ENCODE peak calls at places on chromosomes 16 and 17, in ten cellular contexts. D, H, X, R, E, V, U, B, K and P are unnamed samples.

GRCh38 chr16:29815032-29815721 is 775 bp upstream of the PAGR1 start:
- DNase-seq in D (no peak), H (peak), X (no peak), R (peak), E (no peak), V (no peak), U (no peak), B (no peak), K (peak), P (no peak)

GRCh38 chr16:23342083-23342640 is 40.1 kb downstream of the SCNN1B start:
- DNase-seq in D (no peak), H (no peak), X (no peak), R (peak), E (no peak), V (no peak), U (no peak), B (no peak), K (no peak), P (no peak)

GRCh38 chr17:57521606-57522435 is 223.3 kb downstream of the CCDC182 start:
- DNase-seq in D (no peak), H (no peak), X (no peak), R (no peak), E (no peak), V (no peak), U (no peak), B (no peak), K (no peak), P (no peak)

GRCh38 chr16:78242231-78242630 is 142.8 kb downstream of the WWOX start:
- DNase-seq in D (no peak), H (no peak), X (no peak), R (no peak), E (no peak), V (no peak), U (no peak), B (no peak), K (no peak), P (no peak)

GRCh38 chr16:89026121-89026612 is 49.2 kb upstream of the CBFA2T3 start:
- DNase-seq in D (peak), H (no peak), X (peak), R (no peak), E (no peak), V (peak), U (no peak), B (no peak), K (no peak), P (no peak)

GRCh38 chr17:7404737-7405412 is 978 bp upstream of the TMEM256 start:
- DNase-seq in D (no peak), H (peak), X (peak), R (no peak), E (no peak), V (no peak), U (no peak), B (no peak), K (peak), P (no peak)

GRCh38 chr17:63113167-63113566 is 147.1 kb downstream of the TANC2 start:
- DNase-seq in D (no peak), H (no peak), X (peak), R (no peak), E (no peak), V (no peak), U (no peak), B (no peak), K (peak), P (no peak)

GRCh38 chr16:11957591-11958395 is 7.2 kb upstream of the TNFRSF17 start:
- DNase-seq in D (no peak), H (no peak), X (no peak), R (no peak), E (no peak), V (no peak), U (no peak), B (no peak), K (no peak), P (no peak)

GRCh38 chr17:1764274-1764673 is 2.4 kb downstream of the SERPINF1 start:
- DNase-seq in D (peak), H (peak), X (peak), R (peak), E (peak), V (peak), U (peak), B (peak), K (peak), P (peak)

GRCh38 chr16:71807905-71808592 is 585 bp downstream of the AP1G1 start:
- DNase-seq in D (no peak), H (peak), X (peak), R (peak), E (peak), V (peak), U (peak), B (no peak), K (peak), P (no peak)

DNA sequence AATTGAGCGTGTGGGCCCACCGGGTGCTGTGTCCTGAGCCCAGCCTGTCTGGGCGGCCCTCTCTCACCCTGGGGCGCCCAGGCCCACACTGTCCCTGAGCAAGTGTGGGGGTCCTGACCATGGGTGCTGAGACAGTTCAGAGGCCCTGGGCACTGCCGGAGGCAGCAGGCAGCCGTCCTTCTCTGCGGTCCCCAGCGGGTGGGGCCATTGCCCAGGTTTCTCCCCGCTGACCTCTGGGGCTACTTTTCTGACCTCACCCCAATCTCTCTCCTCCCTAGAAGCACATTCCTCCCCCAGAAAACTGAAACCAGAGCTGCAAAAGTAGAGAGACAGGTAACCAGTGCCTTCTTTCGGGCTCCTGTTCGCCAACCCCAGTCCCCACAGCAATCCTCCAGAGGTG is 36.0 kb upstream of the PVALEF start:
- DNase-seq in D (no peak), H (no peak), X (peak), R (no peak), E (no peak), V (no peak), U (no peak), B (no peak), K (no peak), P (no peak)
- TF ChIP-seq CTCF in D (no peak), H (no peak), X (peak), R (no peak), E (no peak), V (no peak), U (no peak), B (no peak), K (no peak), P (no peak)

DNA sequence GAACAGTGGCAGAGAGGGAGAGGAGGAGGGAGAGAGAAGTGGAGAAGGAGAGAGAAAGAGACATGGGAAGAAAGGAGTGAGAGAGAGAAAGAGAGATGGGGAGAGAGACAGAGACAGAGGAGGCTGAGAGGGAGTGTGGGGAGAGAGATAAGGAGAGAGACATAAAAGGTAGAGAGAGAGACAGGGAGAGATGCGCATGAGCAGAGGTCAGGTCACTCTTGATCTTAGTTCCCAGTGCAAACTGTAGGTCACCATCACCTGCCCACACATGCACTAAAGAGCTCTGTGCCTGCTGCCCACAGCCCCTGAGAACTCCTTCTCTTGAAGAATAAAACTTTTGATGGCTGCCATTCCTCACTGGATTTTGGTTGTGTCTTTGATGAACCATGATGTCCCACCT is 14.9 kb downstream of the KRT33A start:
- DNase-seq in D (no peak), H (no peak), X (no peak), R (no peak), E (no peak), V (no peak), U (no peak), B (no peak), K (no peak), P (no peak)
- H3K4me3 ChIP-seq in D (no peak), H (no peak), X (no peak), R (no peak), E (no peak), V (no peak), U (no peak), B (no peak), K (no peak), P (no peak)

GRCh38 chr17:19237389-19238166 is 412 bp downstream of the EPN2 start:
- DNase-seq in D (peak), H (no peak), X (no peak), R (peak), E (no peak), V (no peak), U (peak), B (no peak), K (no peak), P (no peak)
- TF ChIP-seq CTCF in D (peak), H (peak), X (no peak), R (peak), E (no peak), V (no peak), U (no peak), B (no peak), K (peak), P (no peak)

GRCh38 chr16:7303677-7304200 is 28.9 kb upstream of the RBFOX1 start:
- DNase-seq in D (no peak), H (no peak), X (no peak), R (no peak), E (no peak), V (no peak), U (no peak), B (no peak), K (no peak), P (no peak)
- H3K4me3 ChIP-seq in D (no peak), H (no peak), X (no peak), R (no peak), E (no peak), V (no peak), U (no peak), B (no peak), K (peak), P (no peak)

GRCh38 chr17:65561394-65562205 is at the start of gene AXIN2:
- DNase-seq in D (peak), H (peak), X (peak), R (peak), E (peak), V (peak), U (peak), B (no peak), K (peak), P (peak)
- TF ChIP-seq CTCF in D (peak), H (no peak), X (no peak), R (no peak), E (peak), V (no peak), U (peak), B (no peak), K (peak), P (no peak)

DNA sequence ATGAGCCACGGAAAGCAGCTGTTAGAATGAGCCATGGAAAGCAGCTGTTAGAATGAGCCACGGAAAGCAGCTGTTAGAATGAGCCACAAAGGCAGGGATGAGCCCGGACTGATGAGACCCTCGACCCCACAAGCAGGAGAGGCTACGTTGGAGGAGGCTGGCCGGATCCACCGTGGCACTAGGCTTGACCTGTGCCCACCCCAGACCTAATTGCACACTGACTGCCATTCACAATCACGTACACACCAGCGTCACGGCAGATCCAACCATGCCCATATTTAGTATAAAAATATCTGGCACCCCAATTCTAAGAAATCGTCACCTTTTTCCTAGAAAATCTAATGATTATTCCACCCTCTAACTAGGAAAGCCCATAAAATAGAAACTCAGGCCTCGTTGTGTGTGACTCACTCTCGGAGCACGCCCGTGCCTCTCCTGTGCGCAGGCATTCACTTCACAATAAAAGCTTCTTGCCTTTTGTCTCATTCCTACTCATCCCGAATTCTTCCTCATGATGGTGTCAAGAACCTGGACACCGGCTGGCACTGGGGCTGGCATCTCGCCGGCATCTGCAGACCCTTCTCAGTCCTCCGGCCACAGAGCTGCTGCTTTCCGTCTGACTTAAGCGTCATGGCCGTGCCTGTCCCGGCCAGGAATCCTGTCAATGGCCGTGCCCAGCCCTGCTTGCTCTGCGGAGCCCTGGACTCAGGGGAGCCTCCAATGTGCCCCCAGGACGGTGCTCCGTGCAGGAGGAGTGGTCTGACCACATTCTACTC is 5.5 kb upstream of the SECTM1 start:
- DNase-seq in D (no peak), H (peak), X (no peak), R (peak), E (peak), V (peak), U (peak), B (no peak), K (peak), P (peak)
- H3K4me3 ChIP-seq in D (no peak), H (no peak), X (no peak), R (no peak), E (peak), V (peak), U (peak), B (peak), K (no peak), P (peak)

DNA sequence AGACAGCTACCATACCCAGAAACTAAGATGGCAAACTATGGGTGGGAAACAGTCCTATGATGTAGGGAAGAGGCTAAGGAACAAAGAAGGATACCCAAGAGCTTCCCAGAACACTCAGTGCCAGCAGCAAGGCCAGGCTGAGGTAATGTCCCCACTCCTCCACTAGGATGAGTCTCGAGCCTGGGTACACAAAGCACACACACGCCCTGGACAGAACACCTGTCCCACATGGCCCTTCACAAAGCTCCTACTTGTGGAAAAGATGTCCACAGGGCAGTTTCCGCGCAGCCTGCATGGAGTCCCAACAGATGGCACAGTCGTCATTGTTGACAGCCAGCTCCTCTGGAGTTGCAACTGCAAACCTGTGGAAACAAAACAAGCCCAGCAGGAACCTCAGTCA is 23.9 kb downstream of the AMFR start:
- DNase-seq in D (peak), H (no peak), X (peak), R (no peak), E (no peak), V (no peak), U (no peak), B (no peak), K (no peak), P (no peak)
- TF ChIP-seq CTCF in D (peak), H (peak), X (peak), R (no peak), E (no peak), V (peak), U (no peak), B (peak), K (peak), P (peak)

GRCh38 chr17:38922538-38923291 is 2.7 kb upstream of the LASP1NB start:
- DNase-seq in D (no peak), H (peak), X (no peak), R (peak), E (peak), V (peak), U (peak), B (no peak), K (peak), P (peak)

GRCh38 chr17:38926290-38927070 is 1.1 kb downstream of the LASP1NB start:
- DNase-seq in D (peak), H (no peak), X (peak), R (no peak), E (peak), V (peak), U (no peak), B (no peak), K (peak), P (no peak)

GRCh38 chr17:38921756-38922411 is 3.5 kb upstream of the LASP1NB start:
- DNase-seq in D (no peak), H (no peak), X (no peak), R (no peak), E (no peak), V (no peak), U (no peak), B (no peak), K (no peak), P (no peak)

GRCh38 chr17:38920374-38921291 is 4.8 kb upstream of the LASP1NB start:
- DNase-seq in D (no peak), H (no peak), X (no peak), R (no peak), E (no peak), V (no peak), U (no peak), B (no peak), K (no peak), P (no peak)

GRCh38 chr17:38925263-38925995 is at the start of gene LASP1NB:
- DNase-seq in D (no peak), H (no peak), X (no peak), R (no peak), E (peak), V (peak), U (no peak), B (no peak), K (peak), P (no peak)
- H3K4me3 ChIP-seq in D (no peak), H (no peak), X (no peak), R (no peak), E (no peak), V (peak), U (no peak), B (peak), K (no peak), P (no peak)